ENCODE peak calls at places on chromosomes 13 and 19, in nine cellular contexts. B, F, M, E, K, V, C, Y and J are unnamed samples.

GRCh38 chr13:91576590-91576989 is 178.2 kb downstream of the GPC5 start:
- DNase-seq in K (no peak), C (no peak), V (no peak), M (no peak), Y (no peak), E (no peak), B (no peak), F (no peak), J (no peak)

GRCh38 chr13:26923824-26924605 is 163.4 kb upstream of the GPR12 start:
- DNase-seq in V (peak), K (peak), B (no peak), C (no peak), F (no peak), M (peak), E (no peak), Y (peak), J (no peak)

GRCh38 chr13:28475916-28476725 is 18.8 kb downstream of the FLT1 start:
- DNase-seq in M (peak), K (peak), B (no peak), F (no peak), E (no peak), C (no peak), V (peak), Y (peak), J (no peak)

GRCh38 chr19:38070573-38070972 is 153.4 kb downstream of the DPF1 start:
- DNase-seq in B (no peak), F (no peak), V (peak), C (no peak), E (no peak), M (no peak), Y (peak), K (peak), J (no peak)

GRCh38 chr13:36764957-36765356 is 54.1 kb upstream of the RFXAP start:
- DNase-seq in K (no peak), M (no peak), B (no peak), F (no peak), Y (no peak), E (no peak), V (no peak), C (no peak), J (no peak)

GRCh38 chr13:66665991-66666390 is 564.1 kb downstream of the PCDH9 start:
- DNase-seq in V (peak), B (no peak), Y (peak), M (peak), E (no peak), C (no peak), K (peak), F (no peak), J (peak)

GRCh38 chr13:46121597-46122163 is 16.8 kb upstream of the CPB2 start:
- DNase-seq in M (no peak), V (no peak), E (no peak), F (no peak), Y (no peak), C (no peak), B (no peak), K (no peak), J (no peak)

GRCh38 chr13:112893570-112894422 is 75.2 kb upstream of the MCF2L start:
- DNase-seq in B (no peak), V (no peak), K (peak), C (peak), M (peak), Y (peak), E (no peak), F (no peak), J (peak)

GRCh38 chr13:20418953-20419352 is 106.7 kb downstream of the CRYL1 start:
- DNase-seq in C (no peak), V (no peak), E (no peak), M (no peak), F (no peak), K (no peak), B (no peak), Y (no peak), J (no peak)

GRCh38 chr19:33389574-33390119 is 16.1 kb downstream of the CEBPG start:
- DNase-seq in K (no peak), M (no peak), E (no peak), V (no peak), F (no peak), Y (no peak), B (no peak), C (peak), J (peak)

GRCh38 chr13:32150794-32151193 is 119.2 kb downstream of the FRY start:
- DNase-seq in F (no peak), Y (peak), V (peak), B (no peak), E (no peak), C (no peak), K (peak), M (no peak), J (peak)

GRCh38 chr19:5804516-5805464 is at the start of gene NRTN:
- DNase-seq in C (peak), E (peak), Y (no peak), V (no peak), F (no peak), K (no peak), M (no peak), B (no peak), J (no peak)

GRCh38 chr13:41505209-41505835 is 48.0 kb downstream of the RGCC start:
- DNase-seq in V (peak), B (no peak), M (no peak), F (no peak), C (no peak), E (no peak), Y (peak), K (peak), J (no peak)

GRCh38 chr13:47726394-47726793 is 274.7 kb downstream of the SUCLA2 start:
- DNase-seq in Y (no peak), V (no peak), E (no peak), F (no peak), C (no peak), K (no peak), M (no peak), B (no peak), J (no peak)

GRCh38 chr13:40961826-40962225 is 57.3 kb downstream of the ELF1 start:
- DNase-seq in K (no peak), B (no peak), F (no peak), V (no peak), E (no peak), M (no peak), C (no peak), Y (no peak), J (no peak)

GRCh38 chr13:77535448-77535847 is at the start of gene SCEL:
- DNase-seq in B (no peak), F (no peak), C (no peak), M (no peak), V (no peak), K (no peak), Y (no peak), E (no peak), J (no peak)

GRCh38 chr13:24684600-24684998 is 4.4 kb downstream of the ATP12A start:
- DNase-seq in V (peak), F (no peak), B (peak), C (peak), M (no peak), E (no peak), K (no peak), Y (no peak), J (no peak)

GRCh38 chr13:101516262-101516661 is 63.8 kb downstream of the ITGBL1 start:
- DNase-seq in M (no peak), E (no peak), B (no peak), Y (no peak), C (no peak), V (no peak), K (no peak), F (no peak), J (no peak)

GRCh38 chr13:48232420-48233096 is 448 bp upstream of the ITM2B start:
- DNase-seq in C (no peak), B (no peak), E (no peak), K (peak), V (peak), Y (no peak), F (no peak), M (peak), J (no peak)

GRCh38 chr19:40177286-40178070 is 13.7 kb upstream of the MAP3K10 start:
- DNase-seq in Y (no peak), M (no peak), E (no peak), C (no peak), F (no peak), V (no peak), K (no peak), B (no peak), J (no peak)

GRCh38 chr13:111666377-111666776 is 345.9 kb downstream of the TEX29 start:
- DNase-seq in Y (no peak), C (no peak), K (no peak), E (no peak), B (no peak), F (no peak), M (no peak), V (no peak), J (no peak)

GRCh38 chr19:50290011-50290410 is 39.2 kb downstream of the KCNC3 start:
- DNase-seq in F (no peak), V (no peak), M (no peak), C (no peak), B (no peak), K (no peak), E (no peak), Y (no peak), J (no peak)

GRCh38 chr13:110610955-110611595 is 4.3 kb upstream of the NAXD start:
- DNase-seq in E (no peak), B (no peak), C (peak), K (no peak), F (no peak), Y (no peak), M (no peak), V (no peak), J (no peak)

GRCh38 chr13:50156140-50156539 is 140.9 kb downstream of the KCNRG start:
- DNase-seq in V (peak), B (no peak), F (no peak), M (no peak), K (peak), E (no peak), C (no peak), Y (peak), J (no peak)

GRCh38 chr19:55032170-55032569 is 5.9 kb downstream of the GP6 start:
- DNase-seq in B (no peak), Y (no peak), M (no peak), K (no peak), E (no peak), V (no peak), C (no peak), F (no peak), J (no peak)

GRCh38 chr13:45456196-45456972 is 8.4 kb upstream of the COG3 start:
- DNase-seq in B (no peak), V (peak), F (no peak), E (no peak), Y (peak), K (peak), M (peak), C (no peak), J (no peak)

GRCh38 chr13:26679945-26680516 is 80.6 kb downstream of the GPR12 start:
- DNase-seq in K (peak), E (no peak), Y (peak), F (no peak), B (no peak), C (no peak), M (no peak), V (peak), J (no peak)

GRCh38 chr19:57888494-57889231 is at the start of gene ZNF814:
- DNase-seq in M (peak), K (peak), F (peak), Y (peak), B (peak), C (peak), E (peak), V (peak), J (peak)

GRCh38 chr19:16904599-16904998 is 15.8 kb downstream of the F2RL3 start:
- DNase-seq in K (no peak), E (no peak), B (no peak), C (no peak), F (no peak), Y (no peak), M (no peak), V (no peak), J (no peak)

GRCh38 chr13:43005460-43006236 is 13.6 kb upstream of the EPSTI1 start:
- DNase-seq in Y (peak), V (peak), K (peak), B (no peak), E (no peak), M (peak), F (no peak), C (no peak), J (no peak)

GRCh38 chr13:43300817-43301216 is 277.4 kb downstream of the DNAJC15 start:
- DNase-seq in C (no peak), F (no peak), Y (no peak), E (no peak), V (peak), M (peak), B (no peak), K (peak), J (no peak)

GRCh38 chr13:27972619-27972877 is 3.4 kb upstream of the CDX2 start:
- DNase-seq in Y (no peak), B (no peak), V (no peak), F (no peak), C (no peak), K (no peak), M (no peak), E (no peak), J (no peak)

GRCh38 chr19:18763674-18764590 is 27.2 kb downstream of the COMP start:
- DNase-seq in B (no peak), V (peak), C (no peak), M (no peak), Y (peak), F (no peak), K (peak), E (no peak), J (peak)

GRCh38 chr19:9580728-9581127 is 3.6 kb downstream of the ZNF121 start:
- DNase-seq in M (no peak), E (no peak), B (no peak), C (no peak), K (no peak), Y (no peak), V (no peak), F (no peak), J (no peak)

GRCh38 chr13:20128459-20128927 is 32.4 kb downstream of the GJA3 start:
- DNase-seq in B (no peak), V (no peak), F (no peak), Y (no peak), E (no peak), M (no peak), C (no peak), K (no peak), J (no peak)